ENCODE peak calls at places on chromosomes 1 and 21, in six cellular contexts. M is lung, D is esophagus squamous epithelium, F is neural progenitor cell, N is upper lobe of left lung, C is SJSA1. O is an unnamed sample.

GRCh38 chr1:70043806-70044205 is 161.6 kb downstream of the LRRC40 start:
- DNase-seq in M (no peak), D (no peak), F (no peak), C (peak; percentile 68), N (no peak), O (peak; percentile 2)

GRCh38 chr1:200405273-200405672 is 4.6 kb downstream of the ZNF281 start:
- DNase-seq in M (no peak), N (no peak), C (no peak), D (no peak), F (no peak), O (no peak)

GRCh38 chr1:82388679-82389078 is 587.9 kb downstream of the ADGRL2 start:
- DNase-seq in N (no peak), D (no peak), F (no peak), M (peak; percentile 33), C (no peak), O (peak; percentile 58)

GRCh38 chr1:24364975-24365678 is 46.0 kb downstream of the GRHL3 start:
- DNase-seq in D (no peak), M (no peak), F (no peak), N (no peak), C (peak; percentile 45), O (peak; percentile 92)

GRCh38 chr1:82838066-82838465 is 1037.3 kb downstream of the ADGRL2 start:
- DNase-seq in C (no peak), F (peak; percentile 67), M (no peak), D (no peak), N (no peak), O (no peak)

GRCh38 chr1:9561429-9561828 is 22.2 kb downstream of the SLC25A33 start:
- DNase-seq in N (peak; percentile 71), D (no peak), M (no peak), F (no peak), C (peak; percentile 21), O (peak; percentile 61)

GRCh38 chr1:39852214-39852791 is 31.0 kb downstream of the TRIT1 start:
- DNase-seq in F (no peak), N (peak; percentile 26), C (no peak), M (no peak), D (no peak), O (no peak)

GRCh38 chr1:167367705-167368104 is 147.0 kb downstream of the POU2F1 start:
- DNase-seq in C (no peak), D (no peak), M (no peak), F (no peak), N (no peak), O (no peak)

GRCh38 chr1:61692155-61692783 is 32.7 kb downstream of the TM2D1 start:
- DNase-seq in D (no peak), N (no peak), F (no peak), C (peak; percentile 85), M (no peak), O (peak; percentile 45)

GRCh38 chr1:234997201-234998173 is 131.2 kb downstream of the TOMM20 start:
- DNase-seq in M (peak; percentile 89), C (peak; percentile 97), F (no peak), N (peak; percentile 94), D (peak; percentile 31), O (peak; percentile 94)

GRCh38 chr1:207579436-207579799 is 65.5 kb upstream of the CR1L start:
- DNase-seq in D (no peak), F (peak; percentile 77), C (peak; percentile 14), N (peak; percentile 44), M (peak; percentile 48), O (peak; percentile 59)

GRCh38 chr1:54297596-54298283 is 97.8 kb downstream of the MRPL37 start:
- DNase-seq in C (peak; percentile 51), N (no peak), F (peak; percentile 91), M (no peak), D (no peak), O (peak; percentile 30)

GRCh38 chr1:66626261-66626660 is 92.3 kb downstream of the SGIP1 start:
- DNase-seq in N (no peak), M (no peak), D (no peak), C (no peak), F (no peak), O (no peak)

GRCh38 chr21:15506086-15506485 is 223.7 kb upstream of the USP25 start:
- DNase-seq in F (no peak), N (no peak), C (no peak), M (no peak), D (no peak), O (no peak)

GRCh38 chr21:15514073-15514946 is 215.5 kb upstream of the USP25 start:
- DNase-seq in F (no peak), C (no peak), M (no peak), D (no peak), N (no peak), O (no peak)

DNA sequence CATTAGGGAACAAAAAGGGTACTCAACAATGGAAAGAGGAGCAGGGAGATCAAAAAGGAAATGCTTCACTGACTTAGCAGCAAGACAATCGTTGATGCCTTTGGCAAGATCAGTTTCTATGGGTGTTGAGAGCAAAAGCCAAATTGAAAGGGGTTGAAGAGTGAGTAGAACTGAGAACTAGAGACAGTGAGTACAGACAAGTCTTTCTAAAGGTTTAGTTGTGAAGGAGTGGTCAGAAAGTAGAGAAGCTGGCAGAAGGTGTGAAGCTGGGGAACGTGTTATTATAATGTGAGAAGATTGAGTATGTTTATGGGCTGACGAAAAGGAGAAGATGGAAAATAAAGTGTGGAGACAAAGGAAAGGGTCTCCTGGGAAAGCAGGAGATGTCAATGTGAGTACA is 221.2 kb upstream of the USP25 start:
- DNase-seq in F (no peak), M (no peak), D (no peak), N (no peak), C (no peak), O (no peak)
- H3K9me3 ChIP-seq in F (no peaks in the 10 kb centered on the region), M (no peaks in the 10 kb centered on the region), D (no peaks in the 10 kb centered on the region), N (no peaks in the 10 kb centered on the region), C (no peaks in the 10 kb centered on the region), O (no peaks in the 10 kb centered on the region)

GRCh38 chr1:93584238-93585003 is 97.2 kb downstream of the BCAR3 start:
- DNase-seq in F (no peak), M (no peak), C (no peak), N (no peak), D (no peak), O (no peak)
- H3K36me3 ChIP-seq in F (no peaks in the 10 kb centered on the region), M (peaks cover 5% of the 10 kb centered on the region), C (peaks cover 95% of the 10 kb centered on the region), N (peaks cover 38% of the 10 kb centered on the region), D (peaks cover 70% of the 10 kb centered on the region), O (peaks cover 73% of the 10 kb centered on the region)

GRCh38 chr1:182102042-182102416 is 40.5 kb upstream of the ZNF648 start:
- DNase-seq in C (no peak), F (no peak), D (no peak), M (no peak), N (no peak), O (no peak)
- H3K27ac ChIP-seq in C (no peak overlapping the region), F (peak overlapping the region; percentile 86), D (peak overlapping the region; percentile 13), M (no peak overlapping the region), N (no peak overlapping the region), O (peak overlapping the region; percentile 6)

GRCh38 chr1:2832506-2833453 is 31.3 kb upstream of the TTC34 start:
- DNase-seq in N (no peak), F (no peak), C (no peak), M (no peak), D (no peak), O (no peak)
- H3K9me3 ChIP-seq in N (no peaks in the 10 kb centered on the region), F (peaks cover 6% of the 10 kb centered on the region), C (peaks cover 11% of the 10 kb centered on the region), M (no peaks in the 10 kb centered on the region), D (no peaks in the 10 kb centered on the region), O (no peaks in the 10 kb centered on the region)

DNA sequence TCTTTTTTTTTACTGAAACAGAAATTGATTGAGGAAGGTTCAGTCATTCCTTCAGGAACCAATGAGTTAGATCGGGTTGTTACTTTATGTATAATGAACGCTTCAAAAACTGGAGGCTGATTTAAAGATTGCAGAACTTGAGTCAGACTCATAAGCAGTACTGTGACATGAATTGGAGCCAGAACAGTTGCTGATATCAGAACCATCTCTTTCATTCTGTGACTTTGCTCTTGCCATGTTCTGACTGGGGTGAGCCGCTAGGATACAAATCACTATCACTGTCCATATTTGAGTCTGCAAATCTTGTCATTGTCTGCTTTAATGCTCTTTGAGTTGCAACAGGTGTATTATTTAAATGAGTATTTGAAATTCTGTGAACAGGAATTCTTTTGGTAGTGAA is 52.5 kb downstream of the LRIG2 start:
- DNase-seq in D (no peak), M (no peak), C (no peak), N (no peak), F (no peak), O (no peak)
- H3K36me3 ChIP-seq in D (peaks cover 86% of the 10 kb centered on the region), M (peaks cover 25% of the 10 kb centered on the region), C (peaks cover 71% of the 10 kb centered on the region), N (peaks cover 54% of the 10 kb centered on the region), F (peaks cover 16% of the 10 kb centered on the region), O (peaks cover 62% of the 10 kb centered on the region)

GRCh38 chr1:221711642-221712041 is 30.2 kb downstream of the DUSP10 start:
- DNase-seq in C (no peak), D (no peak), N (no peak), M (no peak), F (no peak), O (no peak)
- H3K27ac ChIP-seq in C (peak overlapping the region; percentile 52), D (peak overlapping the region; percentile 65), N (peak overlapping the region; percentile 55), M (no peak overlapping the region), F (no peak overlapping the region), O (no peak overlapping the region)